ENCODE peak calls at places on chromosomes 13 and 19, in seven cellular contexts. One of them, this sample, is unnamed.

GRCh38 chr19:40252395-40252794 is 25.9 kb upstream of the CCNP start:
- DNase-seq in tibial artery: no peak
- DNase-seq in pancreas: no peak
- DNase-seq in WTC11: no peak
- DNase-seq in upper lobe of right lung: no peak
- DNase-seq in thyroid gland: peak
- DNase-seq in IMR-90: no peak
- DNase-seq in this sample: no peak

GRCh38 chr13:23631676-23632622 is 61.7 kb downstream of the TNFRSF19 start:
- DNase-seq in upper lobe of right lung: no peak
- DNase-seq in thyroid gland: no peak
- DNase-seq in tibial artery: no peak
- DNase-seq in pancreas: no peak
- DNase-seq in WTC11: no peak
- DNase-seq in IMR-90: no peak
- DNase-seq in this sample: no peak

GRCh38 chr13:93525087-93525486 is 298.5 kb downstream of the GPC6 start:
- DNase-seq in WTC11: no peak
- DNase-seq in thyroid gland: no peak
- DNase-seq in upper lobe of right lung: no peak
- DNase-seq in pancreas: no peak
- DNase-seq in IMR-90: no peak
- DNase-seq in tibial artery: no peak
- DNase-seq in this sample: no peak

GRCh38 chr19:4390862-4391693 is 9.3 kb downstream of the SH3GL1 start:
- DNase-seq in tibial artery: peak
- DNase-seq in thyroid gland: no peak
- DNase-seq in IMR-90: no peak
- DNase-seq in pancreas: no peak
- DNase-seq in WTC11: no peak
- DNase-seq in upper lobe of right lung: no peak
- DNase-seq in this sample: no peak

GRCh38 chr19:7494416-7495098 is 5.7 kb upstream of the PEX11G start:
- DNase-seq in thyroid gland: no peak
- DNase-seq in pancreas: peak
- DNase-seq in WTC11: no peak
- DNase-seq in upper lobe of right lung: no peak
- DNase-seq in tibial artery: peak
- DNase-seq in IMR-90: no peak
- DNase-seq in this sample: no peak

GRCh38 chr13:39835253-39835652 is 179.8 kb downstream of the COG6 start:
- DNase-seq in tibial artery: no peak
- DNase-seq in pancreas: no peak
- DNase-seq in thyroid gland: no peak
- DNase-seq in WTC11: no peak
- DNase-seq in IMR-90: no peak
- DNase-seq in upper lobe of right lung: no peak
- DNase-seq in this sample: peak

GRCh38 chr19:14048439-14049153 is 13.3 kb downstream of the PALM3 start:
- DNase-seq in IMR-90: no peak
- DNase-seq in thyroid gland: peak
- DNase-seq in WTC11: peak
- DNase-seq in upper lobe of right lung: peak
- DNase-seq in pancreas: no peak
- DNase-seq in tibial artery: no peak
- DNase-seq in this sample: no peak

GRCh38 chr19:40578442-40578908 is 1.8 kb downstream of the SHKBP1 start:
- DNase-seq in upper lobe of right lung: no peak
- DNase-seq in IMR-90: peak
- DNase-seq in tibial artery: no peak
- DNase-seq in WTC11: peak
- DNase-seq in pancreas: no peak
- DNase-seq in thyroid gland: no peak
- DNase-seq in this sample: peak

GRCh38 chr13:49553888-49554287 is 31.5 kb downstream of the RCBTB1 start:
- DNase-seq in pancreas: no peak
- DNase-seq in upper lobe of right lung: no peak
- DNase-seq in thyroid gland: no peak
- DNase-seq in WTC11: no peak
- DNase-seq in tibial artery: no peak
- DNase-seq in IMR-90: no peak
- DNase-seq in this sample: no peak

GRCh38 chr13:39245688-39246087 is 207.4 kb downstream of the NHLRC3 start:
- DNase-seq in thyroid gland: no peak
- DNase-seq in IMR-90: no peak
- DNase-seq in WTC11: no peak
- DNase-seq in upper lobe of right lung: no peak
- DNase-seq in tibial artery: no peak
- DNase-seq in pancreas: no peak
- DNase-seq in this sample: no peak

GRCh38 chr19:16001481-16002312 is 52.9 kb downstream of the OR10H4 start:
- DNase-seq in upper lobe of right lung: no peak
- DNase-seq in IMR-90: peak
- DNase-seq in pancreas: peak
- DNase-seq in thyroid gland: no peak
- DNase-seq in WTC11: no peak
- DNase-seq in tibial artery: no peak
- DNase-seq in this sample: peak

GRCh38 chr13:44904982-44905381 is 84.3 kb downstream of the NUFIP1 start:
- DNase-seq in WTC11: no peak
- DNase-seq in tibial artery: no peak
- DNase-seq in upper lobe of right lung: no peak
- DNase-seq in IMR-90: peak
- DNase-seq in pancreas: no peak
- DNase-seq in thyroid gland: no peak
- DNase-seq in this sample: peak

GRCh38 chr19:8663920-8664670 is 33.7 kb downstream of the NFILZ start:
- DNase-seq in WTC11: no peak
- DNase-seq in thyroid gland: no peak
- DNase-seq in pancreas: no peak
- DNase-seq in IMR-90: no peak
- DNase-seq in tibial artery: no peak
- DNase-seq in upper lobe of right lung: no peak
- DNase-seq in this sample: no peak

GRCh38 chr13:42377640-42378382 is 105.9 kb downstream of the AKAP11 start:
- DNase-seq in IMR-90: no peak
- DNase-seq in tibial artery: no peak
- DNase-seq in pancreas: no peak
- DNase-seq in WTC11: no peak
- DNase-seq in thyroid gland: no peak
- DNase-seq in upper lobe of right lung: no peak
- DNase-seq in this sample: peak

GRCh38 chr13:110925023-110925608 is 10.2 kb upstream of the ANKRD10 start:
- DNase-seq in WTC11: peak
- DNase-seq in IMR-90: no peak
- DNase-seq in pancreas: no peak
- DNase-seq in tibial artery: no peak
- DNase-seq in upper lobe of right lung: no peak
- DNase-seq in thyroid gland: no peak
- DNase-seq in this sample: peak

GRCh38 chr13:34515201-34515600 is 426.9 kb upstream of the NBEA start:
- DNase-seq in thyroid gland: no peak
- DNase-seq in tibial artery: no peak
- DNase-seq in upper lobe of right lung: no peak
- DNase-seq in WTC11: no peak
- DNase-seq in pancreas: no peak
- DNase-seq in IMR-90: no peak
- DNase-seq in this sample: no peak

GRCh38 chr19:50632151-50632835 is 7.4 kb downstream of the SYT3 start:
- DNase-seq in upper lobe of right lung: no peak
- DNase-seq in tibial artery: no peak
- DNase-seq in pancreas: no peak
- DNase-seq in thyroid gland: no peak
- DNase-seq in IMR-90: no peak
- DNase-seq in WTC11: no peak
- DNase-seq in this sample: no peak

GRCh38 chr13:101416181-101417042 is at the start of gene NALCN:
- DNase-seq in IMR-90: no peak
- DNase-seq in pancreas: peak
- DNase-seq in upper lobe of right lung: no peak
- DNase-seq in tibial artery: peak
- DNase-seq in WTC11: peak
- DNase-seq in thyroid gland: peak
- DNase-seq in this sample: peak

GRCh38 chr13:102567857-102568256 is 28.9 kb upstream of the TPP2 start:
- DNase-seq in pancreas: no peak
- DNase-seq in tibial artery: no peak
- DNase-seq in IMR-90: no peak
- DNase-seq in WTC11: no peak
- DNase-seq in upper lobe of right lung: no peak
- DNase-seq in thyroid gland: no peak
- DNase-seq in this sample: no peak

GRCh38 chr13:102569488-102569887 is 27.3 kb upstream of the TPP2 start:
- DNase-seq in thyroid gland: no peak
- DNase-seq in upper lobe of right lung: no peak
- DNase-seq in pancreas: no peak
- DNase-seq in tibial artery: no peak
- DNase-seq in WTC11: no peak
- DNase-seq in IMR-90: peak
- DNase-seq in this sample: no peak

GRCh38 chr13:102566513-102566912 is 30.3 kb upstream of the TPP2 start:
- DNase-seq in WTC11: no peak
- DNase-seq in thyroid gland: no peak
- DNase-seq in tibial artery: no peak
- DNase-seq in pancreas: no peak
- DNase-seq in upper lobe of right lung: no peak
- DNase-seq in IMR-90: no peak
- DNase-seq in this sample: no peak

GRCh38 chr13:102571075-102571474 is 25.7 kb upstream of the TPP2 start:
- DNase-seq in pancreas: no peak
- DNase-seq in upper lobe of right lung: no peak
- DNase-seq in IMR-90: no peak
- DNase-seq in thyroid gland: no peak
- DNase-seq in tibial artery: no peak
- DNase-seq in WTC11: peak
- DNase-seq in this sample: no peak
- TF ChIP-seq CTCF in pancreas: no peak
- TF ChIP-seq CTCF in upper lobe of right lung: no peak
- TF ChIP-seq CTCF in IMR-90: peak
- TF ChIP-seq CTCF in thyroid gland: no peak
- TF ChIP-seq CTCF in tibial artery: no peak
- TF ChIP-seq CTCF in WTC11: no peak
- TF ChIP-seq CTCF in this sample: peak

GRCh38 chr13:28447206-28447605 is 47.7 kb downstream of the FLT1 start:
- DNase-seq in upper lobe of right lung: no peak
- DNase-seq in thyroid gland: no peak
- DNase-seq in IMR-90: no peak
- DNase-seq in WTC11: no peak
- DNase-seq in pancreas: no peak
- DNase-seq in tibial artery: no peak
- DNase-seq in this sample: no peak

GRCh38 chr13:28451482-28452217 is 43.3 kb downstream of the FLT1 start:
- DNase-seq in upper lobe of right lung: no peak
- DNase-seq in pancreas: no peak
- DNase-seq in WTC11: peak
- DNase-seq in thyroid gland: peak
- DNase-seq in IMR-90: no peak
- DNase-seq in tibial artery: no peak
- DNase-seq in this sample: no peak

GRCh38 chr13:28449826-28450773 is 44.8 kb downstream of the FLT1 start:
- DNase-seq in WTC11: no peak
- DNase-seq in IMR-90: no peak
- DNase-seq in upper lobe of right lung: no peak
- DNase-seq in pancreas: no peak
- DNase-seq in tibial artery: no peak
- DNase-seq in thyroid gland: no peak
- DNase-seq in this sample: no peak

GRCh38 chr13:28447989-28448388 is 46.9 kb downstream of the FLT1 start:
- DNase-seq in pancreas: no peak
- DNase-seq in upper lobe of right lung: no peak
- DNase-seq in thyroid gland: no peak
- DNase-seq in IMR-90: no peak
- DNase-seq in WTC11: no peak
- DNase-seq in tibial artery: no peak
- DNase-seq in this sample: no peak

DNA sequence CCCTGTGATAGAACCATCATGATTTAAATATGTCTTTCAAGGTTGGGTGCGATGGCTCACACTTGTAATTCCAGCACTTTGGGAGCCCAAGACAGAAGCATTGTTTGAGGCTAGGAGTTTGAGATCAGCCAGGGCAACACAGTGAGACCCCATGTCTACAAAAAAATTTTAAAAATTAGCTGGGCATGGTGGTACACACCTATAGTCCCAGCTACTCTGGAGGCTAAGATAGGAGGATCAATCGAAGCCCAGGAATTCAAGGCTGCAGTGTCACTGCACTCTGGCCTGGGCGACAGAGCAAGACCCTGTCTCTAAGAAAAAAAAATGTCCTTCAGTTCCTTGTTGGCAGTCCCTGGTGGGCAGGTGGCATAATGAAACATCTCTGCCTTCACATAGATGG is 46.0 kb downstream of the FLT1 start:
- DNase-seq in IMR-90: no peak
- DNase-seq in WTC11: no peak
- DNase-seq in pancreas: no peak
- DNase-seq in thyroid gland: no peak
- DNase-seq in upper lobe of right lung: no peak
- DNase-seq in tibial artery: no peak
- DNase-seq in this sample: no peak
- TF ChIP-seq CTCF in IMR-90: no peak
- TF ChIP-seq CTCF in WTC11: no peak
- TF ChIP-seq CTCF in pancreas: no peak
- TF ChIP-seq CTCF in thyroid gland: no peak
- TF ChIP-seq CTCF in upper lobe of right lung: no peak
- TF ChIP-seq CTCF in tibial artery: no peak
- TF ChIP-seq CTCF in this sample: no peak

GRCh38 chr13:112759053-112759452 is 69.2 kb downstream of the ATP11A start:
- DNase-seq in upper lobe of right lung: no peak
- DNase-seq in tibial artery: no peak
- DNase-seq in pancreas: no peak
- DNase-seq in IMR-90: no peak
- DNase-seq in thyroid gland: no peak
- DNase-seq in WTC11: no peak
- DNase-seq in this sample: no peak
- TF ChIP-seq CTCF in upper lobe of right lung: no peak
- TF ChIP-seq CTCF in tibial artery: no peak
- TF ChIP-seq CTCF in pancreas: no peak
- TF ChIP-seq CTCF in IMR-90: no peak
- TF ChIP-seq CTCF in thyroid gland: no peak
- TF ChIP-seq CTCF in WTC11: no peak
- TF ChIP-seq CTCF in this sample: no peak

DNA sequence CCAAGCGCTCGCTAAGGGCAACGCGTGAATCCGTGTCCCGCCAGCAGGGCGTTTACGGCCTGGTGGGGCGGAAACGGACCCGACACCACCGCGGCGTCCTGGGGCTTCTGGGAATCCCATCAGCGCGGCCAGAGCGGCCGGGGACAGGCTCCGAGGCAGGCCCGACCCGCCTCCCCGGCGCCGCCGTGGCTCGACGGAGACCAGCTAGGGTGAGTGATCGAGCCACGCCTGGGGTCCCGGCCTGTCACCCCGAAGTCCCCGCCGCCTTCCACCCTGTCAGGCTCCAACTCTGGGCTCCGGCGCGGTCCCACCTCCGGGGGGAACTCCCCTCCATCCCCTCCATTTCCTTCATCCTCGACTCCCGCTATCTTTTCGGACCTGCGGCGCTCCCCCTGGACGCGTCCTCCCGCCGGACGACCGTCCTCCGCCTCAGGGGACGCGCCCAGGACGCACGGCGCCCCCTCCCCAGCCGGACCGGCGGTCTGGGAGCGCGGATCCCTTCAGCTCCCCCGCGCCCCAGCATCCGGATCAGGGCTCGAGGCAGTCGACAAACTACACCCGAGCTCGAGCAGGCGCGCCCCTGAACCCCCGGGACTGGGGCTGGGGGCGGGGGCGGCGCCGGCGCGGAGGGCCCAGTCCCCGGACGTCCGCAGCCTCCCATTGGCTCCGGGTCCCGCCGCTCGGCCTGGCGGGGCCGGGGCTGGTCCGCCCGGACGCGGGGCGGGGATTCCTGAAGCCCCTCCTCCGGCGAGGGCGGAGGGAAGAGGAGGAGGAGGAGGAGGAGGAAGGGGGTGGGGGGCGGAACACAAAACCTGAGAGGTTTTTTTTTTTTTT is 643 bp upstream of the BICRA start:
- DNase-seq in WTC11: peak
- DNase-seq in tibial artery: peak
- DNase-seq in thyroid gland: peak
- DNase-seq in pancreas: peak
- DNase-seq in IMR-90: peak
- DNase-seq in upper lobe of right lung: peak
- DNase-seq in this sample: peak
- TF ChIP-seq CTCF in WTC11: no peak
- TF ChIP-seq CTCF in tibial artery: peak
- TF ChIP-seq CTCF in thyroid gland: peak
- TF ChIP-seq CTCF in pancreas: no peak
- TF ChIP-seq CTCF in IMR-90: peak
- TF ChIP-seq CTCF in upper lobe of right lung: peak
- TF ChIP-seq CTCF in this sample: peak

This sample was measured in astrocyte of the spinal cord.